ENCODE peak calls at places on chromosome 7, in eight cellular contexts. K is tibial nerve; F is iPS DF 6.9; Z is CD8-positive, alpha-beta memory T cell; T is hepatocyte; J is thoracic aorta; M is heart right ventricle; P is small intestine. L is an unnamed sample.

GRCh38 chr7:19294629-19295028 is 149.4 kb upstream of the FERD3L start:
- DNase-seq in Z (no peak), M (no peak), F (no peak), J (no peak), P (no peak), T (peak; percentile 21), K (no peak), L (no peak)

GRCh38 chr7:142349670-142350405 is 92.0 kb upstream of the PRSS58 start:
- DNase-seq in K (no peak), P (no peak), T (no peak), M (no peak), F (no peak), Z (no peak), J (no peak), L (no peak)

GRCh38 chr7:127654404-127655392 is 2.7 kb downstream of the SND1 start:
- DNase-seq in P (no peak), M (no peak), Z (no peak), J (no peak), T (no peak), K (no peak), F (no peak), L (no peak)

GRCh38 chr7:29167721-29168120 is 21.4 kb upstream of the CPVL start:
- DNase-seq in M (no peak), K (no peak), J (no peak), T (no peak), P (no peak), F (no peak), Z (no peak), L (no peak)

GRCh38 chr7:105016083-105017075 is 2.4 kb downstream of the KMT2E start:
- DNase-seq in Z (no peak), P (no peak), K (no peak), F (no peak), M (no peak), T (no peak), J (no peak), L (no peak)

GRCh38 chr7:46391215-46391614 is 470.1 kb upstream of the IGFBP3 start:
- DNase-seq in Z (no peak), M (no peak), F (no peak), J (no peak), T (peak; percentile 49), K (no peak), P (no peak), L (no peak)

GRCh38 chr7:71015260-71015900 is 116.6 kb upstream of the GALNT17 start:
- DNase-seq in T (no peak), Z (no peak), F (no peak), P (no peak), K (peak; percentile 5), M (peak; percentile 9), J (no peak), L (peak; percentile 58)

GRCh38 chr7:141161959-141162547 is 88.2 kb downstream of the TMEM178B start:
- DNase-seq in P (no peak), F (no peak), Z (no peak), T (no peak), M (no peak), K (no peak), J (no peak), L (no peak)

GRCh38 chr7:114217026-114217425 is 197.6 kb upstream of the FOXP2 start:
- DNase-seq in J (no peak), P (no peak), Z (no peak), T (no peak), F (no peak), K (no peak), M (no peak), L (no peak)

GRCh38 chr7:1553513-1554210 is 2.3 kb downstream of the TMEM184A start:
- DNase-seq in T (no peak), J (no peak), Z (no peak), F (no peak), M (no peak), P (no peak), K (no peak), L (peak; percentile 81)

GRCh38 chr7:111841596-111842209 is 279.4 kb upstream of the IMMP2L start:
- DNase-seq in K (no peak), M (no peak), P (no peak), J (no peak), T (no peak), F (no peak), Z (no peak), L (no peak)

GRCh38 chr7:77434570-77434969 is 18.4 kb upstream of the GSAP start:
- DNase-seq in T (no peak), Z (no peak), M (no peak), K (no peak), P (no peak), J (no peak), F (no peak), L (no peak)

GRCh38 chr7:1432411-1433082 is 26.7 kb downstream of the MICALL2 start:
- DNase-seq in J (peak; percentile 26), P (peak; percentile 65), F (no peak), T (peak; percentile 83), M (peak; percentile 65), K (peak; percentile 81), Z (peak; percentile 61), L (peak; percentile 77)

GRCh38 chr7:135647755-135648154 is 14.6 kb upstream of the STMP1 start:
- DNase-seq in M (no peak), F (no peak), J (no peak), K (no peak), T (no peak), Z (no peak), P (no peak), L (no peak)

GRCh38 chr7:17532861-17533404 is 234.5 kb downstream of the AHR start:
- DNase-seq in K (no peak), T (no peak), M (no peak), P (peak; percentile 25), Z (no peak), J (no peak), F (no peak), L (no peak)

DNA sequence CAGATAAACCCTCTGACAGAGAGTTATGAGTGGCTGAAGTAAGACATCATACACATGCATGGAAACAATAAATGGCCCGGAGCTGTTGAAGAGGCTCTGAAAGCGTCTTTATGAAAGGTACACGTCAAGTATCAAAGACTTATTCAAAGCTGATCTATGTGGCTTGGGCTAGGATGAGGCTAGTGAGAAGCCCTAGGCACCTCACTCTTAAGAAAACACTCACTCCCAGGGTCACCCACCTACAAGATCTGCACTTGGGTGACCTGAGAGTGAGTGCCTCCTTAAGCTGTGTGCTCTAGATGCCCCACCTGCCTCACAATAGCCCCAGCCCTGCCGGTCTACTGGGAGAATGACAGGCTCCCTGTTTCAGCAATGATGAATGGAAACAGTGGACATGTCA is 1.1 kb upstream of the GIMAP1 start:
- DNase-seq in K (no peak), F (no peak), P (no peak), Z (no peak), J (no peak), T (no peak), M (no peak), L (no peak)
- H3K27ac ChIP-seq in K (no peak overlapping the region), F (no peak overlapping the region), P (peak overlapping the region; percentile 85), Z (peak overlapping the region; percentile 79), J (no peak overlapping the region), T (no peak overlapping the region), M (peak overlapping the region; percentile 19), L (no peak overlapping the region)

GRCh38 chr7:22201182-22201880 is 155.6 kb downstream of the RAPGEF5 start:
- DNase-seq in K (no peak), P (no peak), F (no peak), J (no peak), Z (no peak), M (no peak), T (no peak), L (no peak)
- H3K36me3 ChIP-seq in K (no peaks in the 10 kb centered on the region), P (peaks cover 3% of the 10 kb centered on the region), F (no peaks in the 10 kb centered on the region), J (no peaks in the 10 kb centered on the region), Z (no peaks in the 10 kb centered on the region), M (peaks cover 6% of the 10 kb centered on the region), T (no peaks in the 10 kb centered on the region), L (no peaks in the 10 kb centered on the region)

GRCh38 chr7:66052447-66052846 is 23.2 kb upstream of the ASL start:
- DNase-seq in Z (no peak), M (no peak), T (no peak), P (no peak), J (no peak), F (no peak), K (no peak), L (no peak)

GRCh38 chr7:66047426-66047825 is 28.2 kb upstream of the ASL start:
- DNase-seq in Z (no peak), T (peak; percentile 6), P (no peak), M (no peak), K (no peak), F (no peak), J (no peak), L (no peak)

GRCh38 chr7:66054063-66054462 is 21.6 kb upstream of the ASL start:
- DNase-seq in F (no peak), T (no peak), Z (no peak), P (no peak), M (no peak), K (no peak), J (no peak), L (no peak)

GRCh38 chr7:66050337-66050957 is 25.2 kb upstream of the ASL start:
- DNase-seq in M (no peak), K (no peak), T (no peak), Z (no peak), P (no peak), J (no peak), F (no peak), L (no peak)

GRCh38 chr7:66050990-66051424 is 24.6 kb upstream of the ASL start:
- DNase-seq in T (peak; percentile 74), M (peak; percentile 8), J (no peak), K (no peak), P (peak; percentile 12), Z (no peak), F (no peak), L (no peak)
- H3K27ac ChIP-seq in T (peak overlapping the region; percentile 52), M (no peak overlapping the region), J (no peak overlapping the region), K (no peak overlapping the region), P (no peak overlapping the region), Z (no peak overlapping the region), F (no peak overlapping the region), L (no peak overlapping the region)

GRCh38 chr7:150412518-150413247 is 33.6 kb downstream of the ZNF775 start:
- DNase-seq in F (no peak), M (no peak), P (no peak), J (no peak), T (no peak), Z (no peak), K (no peak), L (no peak)
- H3K36me3 ChIP-seq in F (peaks cover 7% of the 10 kb centered on the region), M (no peaks in the 10 kb centered on the region), P (no peaks in the 10 kb centered on the region), J (no peaks in the 10 kb centered on the region), T (no peaks in the 10 kb centered on the region), Z (no peaks in the 10 kb centered on the region), K (no peaks in the 10 kb centered on the region), L (no peaks in the 10 kb centered on the region)

GRCh38 chr7:25895792-25896171 is 256.2 kb upstream of the NFE2L3 start:
- DNase-seq in P (no peak), J (no peak), Z (no peak), F (no peak), T (no peak), K (no peak), M (no peak), L (no peak)

GRCh38 chr7:25897261-25897782 is 254.7 kb upstream of the NFE2L3 start:
- DNase-seq in Z (no peak), J (no peak), P (no peak), F (no peak), K (no peak), T (no peak), M (no peak), L (no peak)

GRCh38 chr7:25901658-25902057 is 250.3 kb upstream of the NFE2L3 start:
- DNase-seq in K (no peak), J (no peak), P (no peak), Z (no peak), T (no peak), F (no peak), M (no peak), L (no peak)

GRCh38 chr7:25900887-25901286 is 251.1 kb upstream of the NFE2L3 start:
- DNase-seq in J (no peak), K (no peak), M (no peak), Z (no peak), F (no peak), P (no peak), T (no peak), L (no peak)

GRCh38 chr7:25900245-25900644 is 251.8 kb upstream of the NFE2L3 start:
- DNase-seq in J (no peak), F (no peak), T (no peak), Z (no peak), M (no peak), P (no peak), K (no peak), L (no peak)
- H3K27ac ChIP-seq in J (no peak overlapping the region), F (no peak overlapping the region), T (no peak overlapping the region), Z (no peak overlapping the region), M (no peak overlapping the region), P (no peak overlapping the region), K (no peak overlapping the region), L (no peak overlapping the region)